ENCODE peak calls at places on chromosome 5, in nine cellular contexts. D is sciatic nerve, K is tibial artery, V is RCC 7860, N is HCT116, E is NCI-H226, P is iPS-NIHi11, Z is mesenteric fat pad, J is hepatocyte. B is an unnamed sample.

GRCh38 chr5:108148715-108149139 is 233.2 kb downstream of the FBXL17 start:
- DNase-seq in D (no peak), K (no peak), V (no peak), N (no peak), E (no peak), P (peak), Z (no peak), J (peak), B (peak)

GRCh38 chr5:59562756-59563389 is 330.7 kb downstream of the PDE4D start:
- DNase-seq in D (no peak), K (no peak), V (peak), N (no peak), E (peak), P (peak), Z (no peak), J (no peak), B (peak)

GRCh38 chr5:22063717-22064116 is 789.4 kb downstream of the CDH12 start:
- DNase-seq in D (no peak), K (no peak), V (no peak), N (no peak), E (no peak), P (no peak), Z (no peak), J (no peak), B (no peak)

GRCh38 chr5:150172147-150172546 is 5.6 kb downstream of the CDX1 start:
- DNase-seq in D (no peak), K (no peak), V (no peak), N (no peak), E (no peak), P (no peak), Z (no peak), J (no peak), B (peak)

GRCh38 chr5:87258507-87258906 is 9.2 kb upstream of the RASA1 start:
- DNase-seq in D (no peak), K (no peak), V (no peak), N (no peak), E (no peak), P (no peak), Z (no peak), J (no peak), B (no peak)

GRCh38 chr5:39543335-39543734 is 118.6 kb upstream of the DAB2 start:
- DNase-seq in D (no peak), K (no peak), V (no peak), N (no peak), E (no peak), P (no peak), Z (no peak), J (no peak), B (no peak)

GRCh38 chr5:127699416-127699815 is 3.8 kb upstream of the CCDC192 start:
- DNase-seq in D (no peak), K (no peak), V (no peak), N (no peak), E (no peak), P (no peak), Z (no peak), J (no peak), B (peak)

GRCh38 chr5:172274951-172275753 is 8.4 kb downstream of the UBTD2 start:
- DNase-seq in D (no peak), K (no peak), V (peak), N (no peak), E (peak), P (no peak), Z (no peak), J (no peak), B (no peak)

GRCh38 chr5:103262422-103262871 is 3.9 kb downstream of the MACIR start:
- DNase-seq in D (no peak), K (no peak), V (no peak), N (no peak), E (no peak), P (no peak), Z (no peak), J (peak), B (peak)

GRCh38 chr5:100270323-100270771 is 264.8 kb upstream of the FAM174A start:
- DNase-seq in D (no peak), K (no peak), V (peak), N (no peak), E (peak), P (no peak), Z (no peak), J (no peak), B (peak)

B was measured in fibroblast of lung.